ENCODE peak calls at places on chromosomes 3 and 15, in ten cellular contexts. One of them, this sample, is unnamed.
A peak's percentile ranks its signal among the peaks of the same experiment; 100 is the strongest.

GRCh38 chr15:49904296-49904695 is 214.7 kb downstream of the ATP8B4 start:
- DNase-seq in upper lobe of right lung: no peak
- DNase-seq in AG04450: no peak
- DNase-seq in foreskin fibroblast: no peak
- DNase-seq in Peyer's patch: no peak
- DNase-seq in fibroblast of pulmonary artery: no peak
- DNase-seq in GM12865: no peak
- DNase-seq in transverse colon: no peak
- DNase-seq in cardiac fibroblast: no peak
- DNase-seq in NB4: no peak
- DNase-seq in this sample: no peak

GRCh38 chr3:24037971-24038370 is 92.9 kb downstream of the NR1D2 start:
- DNase-seq in upper lobe of right lung: no peak
- DNase-seq in AG04450: no peak
- DNase-seq in foreskin fibroblast: no peak
- DNase-seq in Peyer's patch: no peak
- DNase-seq in fibroblast of pulmonary artery: no peak
- DNase-seq in GM12865: no peak
- DNase-seq in transverse colon: no peak
- DNase-seq in cardiac fibroblast: no peak
- DNase-seq in NB4: no peak
- DNase-seq in this sample: no peak

GRCh38 chr3:113084777-113085176 is 94.0 kb downstream of the GTPBP8 start:
- DNase-seq in upper lobe of right lung: no peak
- DNase-seq in AG04450: peak; percentile 82
- DNase-seq in foreskin fibroblast: peak; percentile 57
- DNase-seq in Peyer's patch: peak; percentile 57
- DNase-seq in fibroblast of pulmonary artery: peak; percentile 70
- DNase-seq in GM12865: no peak
- DNase-seq in transverse colon: peak; percentile 48
- DNase-seq in cardiac fibroblast: peak; percentile 52
- DNase-seq in NB4: no peak
- DNase-seq in this sample: peak; percentile 77

GRCh38 chr3:174206607-174207192 is 652.4 kb upstream of the NAALADL2 start:
- DNase-seq in upper lobe of right lung: no peak
- DNase-seq in AG04450: no peak
- DNase-seq in foreskin fibroblast: no peak
- DNase-seq in Peyer's patch: no peak
- DNase-seq in fibroblast of pulmonary artery: no peak
- DNase-seq in GM12865: no peak
- DNase-seq in transverse colon: no peak
- DNase-seq in cardiac fibroblast: peak; percentile 5
- DNase-seq in NB4: no peak
- DNase-seq in this sample: no peak

GRCh38 chr3:134374791-134375541 is 719 bp upstream of the AMOTL2 start:
- DNase-seq in upper lobe of right lung: peak; percentile 79
- DNase-seq in AG04450: no peak
- DNase-seq in foreskin fibroblast: no peak
- DNase-seq in Peyer's patch: peak; percentile 79
- DNase-seq in fibroblast of pulmonary artery: no peak
- DNase-seq in GM12865: no peak
- DNase-seq in transverse colon: peak; percentile 67
- DNase-seq in cardiac fibroblast: no peak
- DNase-seq in NB4: no peak
- DNase-seq in this sample: no peak

GRCh38 chr3:67655364-67656121 is 1.1 kb upstream of the SUCLG2 start:
- DNase-seq in upper lobe of right lung: peak; percentile 64
- DNase-seq in AG04450: no peak
- DNase-seq in foreskin fibroblast: no peak
- DNase-seq in Peyer's patch: peak; percentile 95
- DNase-seq in fibroblast of pulmonary artery: no peak
- DNase-seq in GM12865: peak; percentile 92
- DNase-seq in transverse colon: peak; percentile 73
- DNase-seq in cardiac fibroblast: no peak
- DNase-seq in NB4: peak; percentile 61
- DNase-seq in this sample: no peak

GRCh38 chr3:70992557-70992956 is 591.0 kb downstream of the FOXP1 start:
- DNase-seq in upper lobe of right lung: no peak
- DNase-seq in AG04450: no peak
- DNase-seq in foreskin fibroblast: no peak
- DNase-seq in Peyer's patch: no peak
- DNase-seq in fibroblast of pulmonary artery: no peak
- DNase-seq in GM12865: no peak
- DNase-seq in transverse colon: no peak
- DNase-seq in cardiac fibroblast: no peak
- DNase-seq in NB4: no peak
- DNase-seq in this sample: no peak

GRCh38 chr3:99808163-99808794 is 9.4 kb upstream of the CMSS1 start:
- DNase-seq in upper lobe of right lung: no peak
- DNase-seq in AG04450: peak; percentile 71
- DNase-seq in foreskin fibroblast: peak; percentile 56
- DNase-seq in Peyer's patch: peak; percentile 75
- DNase-seq in fibroblast of pulmonary artery: peak; percentile 90
- DNase-seq in GM12865: peak; percentile 70
- DNase-seq in transverse colon: peak; percentile 29
- DNase-seq in cardiac fibroblast: peak; percentile 90
- DNase-seq in NB4: peak; percentile 67
- DNase-seq in this sample: peak; percentile 81

DNA sequence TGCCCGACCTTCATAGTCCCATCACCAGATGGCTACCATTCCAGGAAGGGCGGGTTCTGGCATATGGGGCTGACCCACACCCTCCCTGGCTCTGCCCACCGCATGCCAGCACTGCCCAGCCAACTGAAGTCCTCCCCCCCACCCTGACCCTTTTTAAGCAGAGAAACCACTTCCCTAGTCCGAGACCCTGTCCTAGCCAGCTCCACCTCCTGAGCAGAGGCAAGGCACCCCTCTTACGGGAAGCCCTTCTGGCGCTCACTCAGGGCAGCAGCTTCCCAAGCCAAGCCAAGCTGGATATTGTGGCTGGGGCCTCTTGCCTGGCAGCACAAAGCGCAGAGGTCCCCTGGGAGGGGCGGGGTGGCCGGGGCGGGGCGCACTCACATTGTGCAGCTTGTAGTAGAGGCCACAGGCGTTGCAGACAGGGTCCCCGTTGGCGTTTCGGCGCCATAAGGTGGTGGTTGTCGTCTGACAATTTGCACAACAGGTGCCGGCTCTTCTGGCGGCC is 11.5 kb downstream of the GATA2 start:
- DNase-seq in upper lobe of right lung: no peak
- DNase-seq in AG04450: no peak
- DNase-seq in foreskin fibroblast: no peak
- DNase-seq in Peyer's patch: no peak
- DNase-seq in fibroblast of pulmonary artery: no peak
- DNase-seq in GM12865: no peak
- DNase-seq in transverse colon: no peak
- DNase-seq in cardiac fibroblast: peak; percentile 46
- DNase-seq in NB4: no peak
- DNase-seq in this sample: peak; percentile 7
- H3K4me3 ChIP-seq in upper lobe of right lung: no peak overlapping the region
- H3K4me3 ChIP-seq in AG04450: no peak overlapping the region
- H3K4me3 ChIP-seq in foreskin fibroblast: no peak overlapping the region
- H3K4me3 ChIP-seq in Peyer's patch: no peak overlapping the region
- H3K4me3 ChIP-seq in fibroblast of pulmonary artery: no peak overlapping the region
- H3K4me3 ChIP-seq in GM12865: no peak overlapping the region
- H3K4me3 ChIP-seq in transverse colon: no peak overlapping the region
- H3K4me3 ChIP-seq in cardiac fibroblast: no peak overlapping the region
- H3K4me3 ChIP-seq in NB4: no peak overlapping the region
- H3K4me3 ChIP-seq in this sample: no peak overlapping the region

GRCh38 chr3:139113766-139114165 is 69.1 kb upstream of the PRR23C start:
- DNase-seq in upper lobe of right lung: no peak
- DNase-seq in AG04450: no peak
- DNase-seq in foreskin fibroblast: no peak
- DNase-seq in Peyer's patch: no peak
- DNase-seq in fibroblast of pulmonary artery: no peak
- DNase-seq in GM12865: no peak
- DNase-seq in transverse colon: no peak
- DNase-seq in cardiac fibroblast: no peak
- DNase-seq in NB4: no peak
- DNase-seq in this sample: no peak

GRCh38 chr3:139113231-139113749 is 68.6 kb upstream of the PRR23C start:
- DNase-seq in upper lobe of right lung: no peak
- DNase-seq in AG04450: no peak
- DNase-seq in foreskin fibroblast: no peak
- DNase-seq in Peyer's patch: no peak
- DNase-seq in fibroblast of pulmonary artery: no peak
- DNase-seq in GM12865: no peak
- DNase-seq in transverse colon: no peak
- DNase-seq in cardiac fibroblast: no peak
- DNase-seq in NB4: peak; percentile 62
- DNase-seq in this sample: no peak

GRCh38 chr3:139110072-139110830 is 65.6 kb upstream of the PRR23C start:
- DNase-seq in upper lobe of right lung: no peak
- DNase-seq in AG04450: no peak
- DNase-seq in foreskin fibroblast: no peak
- DNase-seq in Peyer's patch: peak; percentile 74
- DNase-seq in fibroblast of pulmonary artery: no peak
- DNase-seq in GM12865: peak; percentile 68
- DNase-seq in transverse colon: peak; percentile 66
- DNase-seq in cardiac fibroblast: no peak
- DNase-seq in NB4: no peak
- DNase-seq in this sample: no peak

GRCh38 chr3:139111392-139112229 is 66.9 kb upstream of the PRR23C start:
- DNase-seq in upper lobe of right lung: peak; percentile 75
- DNase-seq in AG04450: peak; percentile 41
- DNase-seq in foreskin fibroblast: peak; percentile 55
- DNase-seq in Peyer's patch: peak; percentile 79
- DNase-seq in fibroblast of pulmonary artery: peak; percentile 72
- DNase-seq in GM12865: peak; percentile 62
- DNase-seq in transverse colon: peak; percentile 74
- DNase-seq in cardiac fibroblast: peak; percentile 71
- DNase-seq in NB4: peak; percentile 79
- DNase-seq in this sample: peak; percentile 67

GRCh38 chr3:139112230-139112558 is 67.5 kb upstream of the PRR23C start:
- DNase-seq in upper lobe of right lung: no peak
- DNase-seq in AG04450: no peak
- DNase-seq in foreskin fibroblast: no peak
- DNase-seq in Peyer's patch: no peak
- DNase-seq in fibroblast of pulmonary artery: no peak
- DNase-seq in GM12865: no peak
- DNase-seq in transverse colon: no peak
- DNase-seq in cardiac fibroblast: no peak
- DNase-seq in NB4: no peak
- DNase-seq in this sample: no peak
- TF ChIP-seq CTCF in upper lobe of right lung: no peak
- TF ChIP-seq CTCF in AG04450: no peak
- TF ChIP-seq CTCF in foreskin fibroblast: no peak
- TF ChIP-seq CTCF in Peyer's patch: no peak
- TF ChIP-seq CTCF in fibroblast of pulmonary artery: no peak
- TF ChIP-seq CTCF in GM12865: no peak
- TF ChIP-seq CTCF in transverse colon: no peak
- TF ChIP-seq CTCF in cardiac fibroblast: no peak
- TF ChIP-seq CTCF in NB4: no peak
- TF ChIP-seq CTCF in this sample: no peak

GRCh38 chr3:29759021-29759359 is 478.1 kb downstream of the RBMS3 start:
- DNase-seq in upper lobe of right lung: no peak
- DNase-seq in AG04450: peak; percentile 42
- DNase-seq in foreskin fibroblast: peak; percentile 69
- DNase-seq in Peyer's patch: no peak
- DNase-seq in fibroblast of pulmonary artery: peak; percentile 92
- DNase-seq in GM12865: no peak
- DNase-seq in transverse colon: no peak
- DNase-seq in cardiac fibroblast: no peak
- DNase-seq in NB4: no peak
- DNase-seq in this sample: no peak

GRCh38 chr3:29764059-29764458 is 483.2 kb downstream of the RBMS3 start:
- DNase-seq in upper lobe of right lung: no peak
- DNase-seq in AG04450: peak; percentile 18
- DNase-seq in foreskin fibroblast: peak; percentile 87
- DNase-seq in Peyer's patch: no peak
- DNase-seq in fibroblast of pulmonary artery: peak; percentile 81
- DNase-seq in GM12865: no peak
- DNase-seq in transverse colon: no peak
- DNase-seq in cardiac fibroblast: peak; percentile 81
- DNase-seq in NB4: no peak
- DNase-seq in this sample: peak; percentile 71

GRCh38 chr3:29763115-29763514 is 482.2 kb downstream of the RBMS3 start:
- DNase-seq in upper lobe of right lung: no peak
- DNase-seq in AG04450: no peak
- DNase-seq in foreskin fibroblast: no peak
- DNase-seq in Peyer's patch: no peak
- DNase-seq in fibroblast of pulmonary artery: no peak
- DNase-seq in GM12865: no peak
- DNase-seq in transverse colon: no peak
- DNase-seq in cardiac fibroblast: no peak
- DNase-seq in NB4: no peak
- DNase-seq in this sample: no peak

GRCh38 chr3:29759443-29760033 is 478.7 kb downstream of the RBMS3 start:
- DNase-seq in upper lobe of right lung: no peak
- DNase-seq in AG04450: no peak
- DNase-seq in foreskin fibroblast: peak; percentile 45
- DNase-seq in Peyer's patch: no peak
- DNase-seq in fibroblast of pulmonary artery: peak; percentile 65
- DNase-seq in GM12865: no peak
- DNase-seq in transverse colon: no peak
- DNase-seq in cardiac fibroblast: peak; percentile 78
- DNase-seq in NB4: no peak
- DNase-seq in this sample: peak; percentile 37

DNA sequence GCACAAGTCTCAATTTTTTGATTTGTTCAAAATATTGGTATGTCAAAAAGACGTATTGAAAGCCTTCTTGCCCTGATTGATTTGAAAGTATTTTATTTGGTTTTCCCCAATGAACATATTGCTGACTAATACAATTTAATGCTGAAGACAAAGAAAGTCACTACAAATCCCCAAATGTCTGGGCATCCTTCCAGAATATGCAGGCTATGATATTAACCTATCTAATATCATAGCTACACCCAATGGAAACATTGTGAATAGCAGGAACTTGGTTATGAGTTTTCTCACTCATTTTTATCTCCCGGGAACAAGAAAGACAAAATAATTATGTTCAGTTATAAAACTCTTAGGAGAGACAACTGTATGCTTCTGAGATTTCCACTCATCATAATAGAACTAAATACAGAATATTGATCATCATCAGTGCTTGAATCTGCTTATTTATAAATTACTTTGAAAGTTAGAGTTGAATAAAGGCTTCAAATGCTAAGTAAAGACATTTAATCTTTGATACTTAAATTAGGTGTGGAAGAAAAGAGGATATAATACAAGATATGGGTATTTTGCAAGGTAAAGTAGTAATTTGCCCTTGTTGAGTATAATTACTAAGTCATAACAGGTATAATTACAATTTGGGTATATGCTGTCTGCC is 483.9 kb downstream of the RBMS3 start:
- DNase-seq in upper lobe of right lung: no peak
- DNase-seq in AG04450: peak; percentile 51
- DNase-seq in foreskin fibroblast: peak; percentile 74
- DNase-seq in Peyer's patch: no peak
- DNase-seq in fibroblast of pulmonary artery: peak; percentile 96
- DNase-seq in GM12865: peak; percentile 13
- DNase-seq in transverse colon: no peak
- DNase-seq in cardiac fibroblast: peak; percentile 94
- DNase-seq in NB4: no peak
- DNase-seq in this sample: peak; percentile 78
- H3K4me3 ChIP-seq in upper lobe of right lung: no peak overlapping the region
- H3K4me3 ChIP-seq in AG04450: no peak overlapping the region
- H3K4me3 ChIP-seq in foreskin fibroblast: no peak overlapping the region
- H3K4me3 ChIP-seq in Peyer's patch: no peak overlapping the region
- H3K4me3 ChIP-seq in fibroblast of pulmonary artery: no peak overlapping the region
- H3K4me3 ChIP-seq in GM12865: no peak overlapping the region
- H3K4me3 ChIP-seq in transverse colon: no peak overlapping the region
- H3K4me3 ChIP-seq in cardiac fibroblast: no peak overlapping the region
- H3K4me3 ChIP-seq in NB4: no peak overlapping the region
- H3K4me3 ChIP-seq in this sample: no peak overlapping the region

GRCh38 chr3:197511853-197512635 is 43.7 kb downstream of the BDH1 start:
- DNase-seq in upper lobe of right lung: no peak
- DNase-seq in AG04450: no peak
- DNase-seq in foreskin fibroblast: no peak
- DNase-seq in Peyer's patch: no peak
- DNase-seq in fibroblast of pulmonary artery: no peak
- DNase-seq in GM12865: no peak
- DNase-seq in transverse colon: no peak
- DNase-seq in cardiac fibroblast: no peak
- DNase-seq in NB4: peak; percentile 15
- DNase-seq in this sample: no peak
- TF ChIP-seq CTCF in upper lobe of right lung: no peak
- TF ChIP-seq CTCF in AG04450: no peak
- TF ChIP-seq CTCF in foreskin fibroblast: no peak
- TF ChIP-seq CTCF in Peyer's patch: no peak
- TF ChIP-seq CTCF in fibroblast of pulmonary artery: no peak
- TF ChIP-seq CTCF in GM12865: no peak
- TF ChIP-seq CTCF in transverse colon: no peak
- TF ChIP-seq CTCF in cardiac fibroblast: no peak
- TF ChIP-seq CTCF in NB4: no peak
- TF ChIP-seq CTCF in this sample: no peak

This sample was measured in fibroblast of villous mesenchyme.